ENCODE peak calls at places on chromosomes 7 and 10, in nine cellular contexts. F, X, J, B, A, V, L, K and Q are unnamed samples.

GRCh38 chr7:36905836-36906235 is 181.5 kb upstream of the AOAH start:
- DNase-seq in J (no peak), F (no peak), B (no peak), A (no peak), L (no peak), K (no peak), V (no peak), X (no peak), Q (no peak)

GRCh38 chr7:5681423-5681822 is 100.0 kb downstream of the RNF216 start:
- DNase-seq in L (no peak), X (no peak), J (no peak), A (no peak), V (peak), K (no peak), F (no peak), B (no peak), Q (no peak)

GRCh38 chr10:63603709-63604445 is 82.7 kb downstream of the REEP3 start:
- DNase-seq in X (no peak), B (peak), F (no peak), L (no peak), J (no peak), K (no peak), V (peak), A (no peak), Q (no peak)

GRCh38 chr10:88616250-88616977 is 29.9 kb downstream of the LIPJ start:
- DNase-seq in F (no peak), B (no peak), V (peak), A (no peak), X (peak), K (no peak), L (no peak), J (peak), Q (no peak)

GRCh38 chr10:14562197-14562596 is 212.5 kb downstream of the FAM107B start:
- DNase-seq in L (no peak), F (no peak), X (no peak), K (no peak), V (no peak), A (no peak), B (no peak), J (no peak), Q (no peak)

GRCh38 chr10:124875596-124875995 is 66.3 kb upstream of the ZRANB1 start:
- DNase-seq in A (peak), J (no peak), K (no peak), F (no peak), X (no peak), V (peak), B (peak), L (no peak), Q (no peak)

GRCh38 chr7:37128644-37129043 is 320.0 kb downstream of the ELMO1 start:
- DNase-seq in B (no peak), A (no peak), L (no peak), V (peak), X (no peak), F (no peak), K (no peak), J (no peak), Q (no peak)

GRCh38 chr7:55964802-55965470 is 551 bp downstream of the NIPSNAP2 start:
- DNase-seq in A (peak), K (peak), J (peak), B (peak), V (peak), F (peak), X (peak), L (peak), Q (peak)

GRCh38 chr7:156218544-156219306 is 406.5 kb upstream of the SHH start:
- DNase-seq in J (no peak), B (no peak), K (peak), A (no peak), L (no peak), X (no peak), F (peak), V (no peak), Q (no peak)

GRCh38 chr10:131199646-131200045 is 111.9 kb downstream of the TCERG1L start:
- DNase-seq in V (no peak), B (no peak), F (peak), L (no peak), X (no peak), J (no peak), K (no peak), A (no peak), Q (no peak)

GRCh38 chr10:61215276-61215675 is 237.9 kb downstream of the TMEM26 start:
- DNase-seq in J (no peak), F (no peak), L (no peak), A (no peak), B (no peak), V (peak), X (no peak), K (no peak), Q (no peak)

GRCh38 chr7:141409911-141410329 is 141.3 kb upstream of the AGK start:
- DNase-seq in X (no peak), F (no peak), V (no peak), L (no peak), B (no peak), K (no peak), A (no peak), J (no peak), Q (no peak)

GRCh38 chr7:156448918-156449317 is 191.7 kb upstream of the RNF32 start:
- DNase-seq in V (no peak), L (no peak), J (no peak), X (no peak), F (no peak), A (no peak), B (no peak), K (no peak), Q (no peak)

GRCh38 chr7:155382802-155383171 is 75.1 kb upstream of the EN2 start:
- DNase-seq in B (no peak), A (no peak), X (no peak), V (no peak), K (no peak), L (no peak), J (no peak), F (no peak), Q (no peak)

GRCh38 chr10:128631801-128632241 is 505.6 kb upstream of the MKI67 start:
- DNase-seq in A (no peak), V (peak), F (no peak), K (no peak), X (no peak), L (no peak), B (no peak), J (no peak), Q (no peak)

GRCh38 chr7:151633516-151633812 is 113.8 kb upstream of the RHEB start:
- DNase-seq in L (no peak), K (no peak), A (no peak), F (no peak), X (no peak), V (no peak), B (no peak), J (no peak), Q (no peak)

GRCh38 chr7:151632750-151633515 is 113.2 kb upstream of the RHEB start:
- DNase-seq in X (no peak), J (peak), K (peak), V (peak), L (peak), A (no peak), F (no peak), B (peak), Q (peak)

GRCh38 chr7:151631149-151631967 is 111.7 kb upstream of the RHEB start:
- DNase-seq in B (peak), V (peak), X (no peak), K (no peak), A (peak), J (no peak), L (peak), F (no peak), Q (no peak)

GRCh38 chr7:151630349-151630748 is 110.7 kb upstream of the RHEB start:
- DNase-seq in X (no peak), B (no peak), L (no peak), J (no peak), K (no peak), A (no peak), V (no peak), F (no peak), Q (no peak)

GRCh38 chr7:151631968-151632749 is 112.5 kb upstream of the RHEB start:
- DNase-seq in A (peak), L (peak), X (no peak), V (peak), K (peak), J (peak), B (peak), F (peak), Q (peak)
- TF ChIP-seq CTCF in A (peak), L (peak), X (no peak), V (no peak), K (peak), J (peak), B (no peak), F (no peak), Q (peak)

GRCh38 chr7:25180946-25181345 is 47.3 kb downstream of the NPVF start:
- DNase-seq in J (no peak), F (no peak), V (peak), L (no peak), K (no peak), A (no peak), B (no peak), X (no peak), Q (no peak)
- TF ChIP-seq CTCF in J (no peak), F (no peak), V (no peak), L (no peak), K (no peak), A (no peak), B (no peak), X (no peak), Q (no peak)

GRCh38 chr7:138773817-138774216 is 24.0 kb upstream of the TMEM213 start:
- DNase-seq in X (no peak), A (no peak), B (no peak), L (no peak), K (no peak), J (no peak), V (no peak), F (no peak), Q (no peak)

GRCh38 chr7:138773176-138773575 is 24.6 kb upstream of the TMEM213 start:
- DNase-seq in L (no peak), F (no peak), V (no peak), A (no peak), K (no peak), B (no peak), X (no peak), J (no peak), Q (no peak)

GRCh38 chr7:138770904-138771303 is 26.9 kb upstream of the TMEM213 start:
- DNase-seq in X (no peak), A (no peak), F (no peak), K (no peak), L (no peak), V (no peak), B (no peak), J (no peak), Q (no peak)

DNA sequence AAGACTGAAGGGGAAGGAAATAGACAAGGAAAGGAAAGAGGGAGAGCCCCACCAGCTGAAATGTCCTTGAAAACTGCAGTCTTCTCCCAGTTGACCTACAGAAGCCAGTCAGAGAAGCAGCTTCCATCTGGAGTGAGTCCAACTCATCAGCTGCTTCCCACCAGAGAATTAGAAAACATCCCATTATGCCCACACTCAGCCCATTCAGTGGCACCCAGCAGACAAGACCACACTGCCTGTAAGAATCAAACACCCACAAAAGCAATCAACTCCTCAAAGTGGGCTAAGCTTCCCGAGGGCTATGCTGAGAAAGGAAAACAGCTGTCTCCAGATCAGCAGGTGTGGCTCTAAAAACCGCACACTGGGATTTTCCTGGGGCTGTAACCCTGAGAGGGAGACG is 29.5 kb upstream of the TMEM213 start:
- DNase-seq in L (no peak), J (no peak), X (no peak), V (no peak), B (no peak), K (no peak), F (no peak), A (no peak), Q (no peak)
- TF ChIP-seq CTCF in L (no peak), J (no peak), X (no peak), V (no peak), B (no peak), K (no peak), F (no peak), A (no peak), Q (no peak)

GRCh38 chr7:100428967-100429636 is 529 bp upstream of the MEPCE start:
- DNase-seq in V (peak), L (peak), X (peak), B (peak), F (peak), J (peak), K (peak), A (peak), Q (peak)
- TF ChIP-seq CTCF in V (no peak), L (no peak), X (peak), B (no peak), F (peak), J (no peak), K (no peak), A (peak), Q (no peak)

DNA sequence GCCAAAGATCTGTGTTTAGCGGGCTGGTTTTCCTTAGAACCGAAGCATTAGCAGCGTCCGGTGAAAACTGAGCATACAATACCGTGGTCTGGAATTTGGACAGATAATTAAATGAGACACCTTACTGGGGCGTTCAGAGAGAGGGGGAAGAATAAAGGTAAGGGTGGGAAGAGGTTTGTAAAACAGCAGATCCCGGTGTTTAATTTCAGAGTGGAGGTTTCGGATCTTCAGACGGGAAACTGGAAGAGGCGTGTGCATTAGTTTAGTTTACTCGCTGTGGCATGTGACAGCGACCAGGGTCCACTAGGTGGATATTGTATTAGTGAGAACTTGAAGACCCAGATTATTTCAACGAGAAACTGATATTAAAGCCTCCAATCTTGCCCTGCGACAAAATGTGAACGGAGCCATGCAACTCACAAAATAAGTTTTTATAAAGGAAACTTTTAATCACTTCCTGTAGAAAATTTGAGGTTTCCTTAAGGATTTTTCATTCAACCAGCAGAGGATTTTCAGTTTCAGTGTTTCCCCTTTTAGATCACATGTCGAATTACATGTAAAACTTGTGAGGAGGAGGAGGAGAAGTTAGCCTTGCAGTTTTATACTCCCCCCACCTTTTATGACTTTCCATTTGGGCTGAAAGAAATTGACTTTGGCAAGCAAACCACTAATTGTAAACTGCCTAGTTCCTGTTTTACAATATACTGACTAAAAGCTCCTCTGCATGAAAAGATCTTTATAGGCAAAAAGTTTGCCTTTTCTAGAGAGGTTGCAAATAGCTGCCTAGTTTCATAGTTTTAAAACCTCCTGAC is 2.8 kb downstream of the BAMBI start:
- DNase-seq in B (no peak), A (no peak), X (no peak), F (no peak), L (peak), K (no peak), V (no peak), J (no peak), Q (no peak)
- TF ChIP-seq CTCF in B (no peak), A (peak), X (no peak), F (peak), L (peak), K (peak), V (no peak), J (no peak), Q (peak)

GRCh38 chr7:107077699-107078516 is 33.4 kb downstream of the PRKAR2B start:
- DNase-seq in V (no peak), X (no peak), F (no peak), B (no peak), A (no peak), J (no peak), K (no peak), L (no peak), Q (no peak)
- TF ChIP-seq CTCF in V (no peak), X (no peak), F (no peak), B (no peak), A (no peak), J (no peak), K (no peak), L (no peak), Q (no peak)

DNA sequence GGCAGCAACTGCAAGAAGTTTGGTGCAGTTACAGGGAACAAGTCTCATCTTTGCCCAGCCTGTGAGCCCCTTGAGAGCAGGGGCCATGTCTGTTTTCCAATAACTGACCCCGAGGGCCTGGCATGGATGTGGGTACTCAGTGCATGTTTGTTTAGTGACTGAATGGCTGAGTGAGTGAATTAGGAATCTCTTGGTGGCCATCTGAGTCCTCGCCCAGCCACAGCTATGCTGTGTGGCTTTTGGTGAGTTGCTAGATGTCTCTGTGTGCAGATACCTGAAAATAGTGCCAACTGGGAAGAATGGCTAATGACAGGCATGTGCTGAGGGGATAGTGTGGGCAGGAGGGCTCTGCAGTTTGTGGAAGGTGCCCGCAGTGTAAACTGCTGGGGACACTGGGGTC is 54.4 kb upstream of the PCBD1 start:
- DNase-seq in X (no peak), A (no peak), F (no peak), J (no peak), B (no peak), K (no peak), L (no peak), V (no peak), Q (no peak)
- TF ChIP-seq CTCF in X (no peak), A (no peak), F (no peak), J (no peak), B (no peak), K (no peak), L (no peak), V (no peak), Q (no peak)

GRCh38 chr7:106464651-106465050 is 179.9 kb upstream of the NAMPT start:
- DNase-seq in X (no peak), B (no peak), K (no peak), V (no peak), J (no peak), F (no peak), A (no peak), L (no peak), Q (no peak)

GRCh38 chr7:106462914-106463482 is 178.2 kb upstream of the NAMPT start:
- DNase-seq in F (no peak), A (no peak), L (no peak), B (no peak), V (no peak), K (no peak), X (no peak), J (no peak), Q (no peak)

GRCh38 chr7:106464169-106464568 is 179.4 kb upstream of the NAMPT start:
- DNase-seq in V (no peak), B (no peak), X (no peak), J (no peak), A (no peak), K (no peak), F (no peak), L (no peak), Q (no peak)

GRCh38 chr7:106465704-106466468 is 181.1 kb upstream of the NAMPT start:
- DNase-seq in A (no peak), X (no peak), J (no peak), F (no peak), K (no peak), B (no peak), L (no peak), V (no peak), Q (no peak)

GRCh38 chr7:106466867-106467266 is 182.1 kb upstream of the NAMPT start:
- DNase-seq in A (no peak), X (no peak), J (no peak), F (no peak), V (no peak), K (no peak), B (no peak), L (no peak), Q (no peak)
- TF ChIP-seq CTCF in A (no peak), X (no peak), J (no peak), F (no peak), V (no peak), K (no peak), B (no peak), L (no peak), Q (no peak)

GRCh38 chr10:132453470-132453861 is 56.5 kb downstream of the PWWP2B start:
- DNase-seq in B (no peak), L (no peak), F (no peak), A (no peak), V (no peak), J (no peak), K (no peak), X (no peak), Q (no peak)
- TF ChIP-seq CTCF in B (no peak), L (no peak), F (peak), A (peak), V (no peak), J (no peak), K (peak), X (no peak), Q (no peak)